ENCODE peak calls at places on chromosomes 3 and 15, in eight cellular contexts. One of them, this sample, is unnamed.

GRCh38 chr3:65126527-65127440 is 439.0 kb upstream of the ADAMTS9 start:
- DNase-seq in astrocyte: peak
- DNase-seq in amygdala: no peak
- DNase-seq in NCI-H774: no peak
- DNase-seq in activated T-cell treated with anti-CD3 and anti-CD28 coated beads, Interleukin-2, amount 50 U/mL, for 72 hours: no peak
- DNase-seq in activated B cell treated with CpG ODN at 0.5 μM for 24 hours: no peak
- DNase-seq in activated effector memory CD4-positive, alpha-beta T cell treated with anti-CD3 and anti-CD28 coated beads, Interleukin-2, amount 50 U/mL, for 16 hours: no peak
- DNase-seq in fibroblast of the aortic adventitia: peak
- DNase-seq in this sample: no peak

GRCh38 chr3:122992138-122992537 is 35.4 kb downstream of the SEMA5B start:
- DNase-seq in astrocyte: no peak
- DNase-seq in amygdala: no peak
- DNase-seq in NCI-H774: no peak
- DNase-seq in activated T-cell treated with anti-CD3 and anti-CD28 coated beads, Interleukin-2, amount 50 U/mL, for 72 hours: no peak
- DNase-seq in activated B cell treated with CpG ODN at 0.5 μM for 24 hours: no peak
- DNase-seq in activated effector memory CD4-positive, alpha-beta T cell treated with anti-CD3 and anti-CD28 coated beads, Interleukin-2, amount 50 U/mL, for 16 hours: no peak
- DNase-seq in fibroblast of the aortic adventitia: no peak
- DNase-seq in this sample: no peak

GRCh38 chr15:67109141-67110034 is 44.0 kb downstream of the SMAD3 start:
- DNase-seq in astrocyte: peak
- DNase-seq in amygdala: no peak
- DNase-seq in NCI-H774: no peak
- DNase-seq in activated T-cell treated with anti-CD3 and anti-CD28 coated beads, Interleukin-2, amount 50 U/mL, for 72 hours: no peak
- DNase-seq in activated B cell treated with CpG ODN at 0.5 μM for 24 hours: peak
- DNase-seq in activated effector memory CD4-positive, alpha-beta T cell treated with anti-CD3 and anti-CD28 coated beads, Interleukin-2, amount 50 U/mL, for 16 hours: no peak
- DNase-seq in fibroblast of the aortic adventitia: peak
- DNase-seq in this sample: no peak

GRCh38 chr3:46558184-46559029 is 7.7 kb downstream of the LRRC2 start:
- DNase-seq in astrocyte: peak
- DNase-seq in amygdala: no peak
- DNase-seq in NCI-H774: peak
- DNase-seq in activated T-cell treated with anti-CD3 and anti-CD28 coated beads, Interleukin-2, amount 50 U/mL, for 72 hours: peak
- DNase-seq in activated B cell treated with CpG ODN at 0.5 μM for 24 hours: peak
- DNase-seq in activated effector memory CD4-positive, alpha-beta T cell treated with anti-CD3 and anti-CD28 coated beads, Interleukin-2, amount 50 U/mL, for 16 hours: peak
- DNase-seq in fibroblast of the aortic adventitia: peak
- DNase-seq in this sample: peak

GRCh38 chr3:189389346-189389745 is 217.6 kb downstream of the TPRG1 start:
- DNase-seq in astrocyte: peak
- DNase-seq in amygdala: no peak
- DNase-seq in NCI-H774: no peak
- DNase-seq in activated T-cell treated with anti-CD3 and anti-CD28 coated beads, Interleukin-2, amount 50 U/mL, for 72 hours: no peak
- DNase-seq in activated B cell treated with CpG ODN at 0.5 μM for 24 hours: no peak
- DNase-seq in activated effector memory CD4-positive, alpha-beta T cell treated with anti-CD3 and anti-CD28 coated beads, Interleukin-2, amount 50 U/mL, for 16 hours: no peak
- DNase-seq in fibroblast of the aortic adventitia: peak
- DNase-seq in this sample: no peak

GRCh38 chr3:150433347-150433746 is 25.2 kb downstream of the TSC22D2 start:
- DNase-seq in astrocyte: no peak
- DNase-seq in amygdala: no peak
- DNase-seq in NCI-H774: no peak
- DNase-seq in activated T-cell treated with anti-CD3 and anti-CD28 coated beads, Interleukin-2, amount 50 U/mL, for 72 hours: no peak
- DNase-seq in activated B cell treated with CpG ODN at 0.5 μM for 24 hours: no peak
- DNase-seq in activated effector memory CD4-positive, alpha-beta T cell treated with anti-CD3 and anti-CD28 coated beads, Interleukin-2, amount 50 U/mL, for 16 hours: no peak
- DNase-seq in fibroblast of the aortic adventitia: no peak
- DNase-seq in this sample: no peak

GRCh38 chr3:189808246-189809007 is 177.2 kb downstream of the TP63 start:
- DNase-seq in astrocyte: no peak
- DNase-seq in amygdala: no peak
- DNase-seq in NCI-H774: no peak
- DNase-seq in activated T-cell treated with anti-CD3 and anti-CD28 coated beads, Interleukin-2, amount 50 U/mL, for 72 hours: no peak
- DNase-seq in activated B cell treated with CpG ODN at 0.5 μM for 24 hours: no peak
- DNase-seq in activated effector memory CD4-positive, alpha-beta T cell treated with anti-CD3 and anti-CD28 coated beads, Interleukin-2, amount 50 U/mL, for 16 hours: no peak
- DNase-seq in fibroblast of the aortic adventitia: no peak
- DNase-seq in this sample: no peak

GRCh38 chr3:71064976-71065763 is 518.4 kb downstream of the FOXP1 start:
- DNase-seq in astrocyte: no peak
- DNase-seq in amygdala: no peak
- DNase-seq in NCI-H774: no peak
- DNase-seq in activated T-cell treated with anti-CD3 and anti-CD28 coated beads, Interleukin-2, amount 50 U/mL, for 72 hours: peak
- DNase-seq in activated B cell treated with CpG ODN at 0.5 μM for 24 hours: peak
- DNase-seq in activated effector memory CD4-positive, alpha-beta T cell treated with anti-CD3 and anti-CD28 coated beads, Interleukin-2, amount 50 U/mL, for 16 hours: peak
- DNase-seq in fibroblast of the aortic adventitia: peak
- DNase-seq in this sample: peak

GRCh38 chr3:141876891-141877561 is 583 bp downstream of the ATP1B3 start:
- DNase-seq in astrocyte: peak
- DNase-seq in amygdala: no peak
- DNase-seq in NCI-H774: peak
- DNase-seq in activated T-cell treated with anti-CD3 and anti-CD28 coated beads, Interleukin-2, amount 50 U/mL, for 72 hours: peak
- DNase-seq in activated B cell treated with CpG ODN at 0.5 μM for 24 hours: peak
- DNase-seq in activated effector memory CD4-positive, alpha-beta T cell treated with anti-CD3 and anti-CD28 coated beads, Interleukin-2, amount 50 U/mL, for 16 hours: peak
- DNase-seq in fibroblast of the aortic adventitia: peak
- DNase-seq in this sample: peak

GRCh38 chr3:125512135-125512920 is 7.7 kb downstream of the SNX4 start:
- DNase-seq in astrocyte: peak
- DNase-seq in amygdala: no peak
- DNase-seq in NCI-H774: no peak
- DNase-seq in activated T-cell treated with anti-CD3 and anti-CD28 coated beads, Interleukin-2, amount 50 U/mL, for 72 hours: peak
- DNase-seq in activated B cell treated with CpG ODN at 0.5 μM for 24 hours: no peak
- DNase-seq in activated effector memory CD4-positive, alpha-beta T cell treated with anti-CD3 and anti-CD28 coated beads, Interleukin-2, amount 50 U/mL, for 16 hours: peak
- DNase-seq in fibroblast of the aortic adventitia: peak
- DNase-seq in this sample: no peak

GRCh38 chr3:139261754-139262632 is 81.8 kb upstream of the MRPS22 start:
- DNase-seq in astrocyte: no peak
- DNase-seq in amygdala: no peak
- DNase-seq in NCI-H774: no peak
- DNase-seq in activated T-cell treated with anti-CD3 and anti-CD28 coated beads, Interleukin-2, amount 50 U/mL, for 72 hours: no peak
- DNase-seq in activated B cell treated with CpG ODN at 0.5 μM for 24 hours: no peak
- DNase-seq in activated effector memory CD4-positive, alpha-beta T cell treated with anti-CD3 and anti-CD28 coated beads, Interleukin-2, amount 50 U/mL, for 16 hours: no peak
- DNase-seq in fibroblast of the aortic adventitia: no peak
- DNase-seq in this sample: peak

GRCh38 chr15:66573719-66574641 is 8.2 kb upstream of the LCTL start:
- DNase-seq in astrocyte: peak
- DNase-seq in amygdala: no peak
- DNase-seq in NCI-H774: no peak
- DNase-seq in activated T-cell treated with anti-CD3 and anti-CD28 coated beads, Interleukin-2, amount 50 U/mL, for 72 hours: no peak
- DNase-seq in activated B cell treated with CpG ODN at 0.5 μM for 24 hours: no peak
- DNase-seq in activated effector memory CD4-positive, alpha-beta T cell treated with anti-CD3 and anti-CD28 coated beads, Interleukin-2, amount 50 U/mL, for 16 hours: no peak
- DNase-seq in fibroblast of the aortic adventitia: peak
- DNase-seq in this sample: no peak

GRCh38 chr3:29285356-29286070 is 4.6 kb downstream of the RBMS3 start:
- DNase-seq in astrocyte: peak
- DNase-seq in amygdala: no peak
- DNase-seq in NCI-H774: no peak
- DNase-seq in activated T-cell treated with anti-CD3 and anti-CD28 coated beads, Interleukin-2, amount 50 U/mL, for 72 hours: no peak
- DNase-seq in activated B cell treated with CpG ODN at 0.5 μM for 24 hours: no peak
- DNase-seq in activated effector memory CD4-positive, alpha-beta T cell treated with anti-CD3 and anti-CD28 coated beads, Interleukin-2, amount 50 U/mL, for 16 hours: no peak
- DNase-seq in fibroblast of the aortic adventitia: peak
- DNase-seq in this sample: no peak

GRCh38 chr3:64443553-64444331 is 218.5 kb upstream of the PRICKLE2 start:
- DNase-seq in astrocyte: peak
- DNase-seq in amygdala: no peak
- DNase-seq in NCI-H774: no peak
- DNase-seq in activated T-cell treated with anti-CD3 and anti-CD28 coated beads, Interleukin-2, amount 50 U/mL, for 72 hours: no peak
- DNase-seq in activated B cell treated with CpG ODN at 0.5 μM for 24 hours: no peak
- DNase-seq in activated effector memory CD4-positive, alpha-beta T cell treated with anti-CD3 and anti-CD28 coated beads, Interleukin-2, amount 50 U/mL, for 16 hours: no peak
- DNase-seq in fibroblast of the aortic adventitia: peak
- DNase-seq in this sample: no peak

GRCh38 chr15:32790352-32790999 is 72.7 kb downstream of the GREM1 start:
- DNase-seq in astrocyte: peak
- DNase-seq in amygdala: no peak
- DNase-seq in NCI-H774: no peak
- DNase-seq in activated T-cell treated with anti-CD3 and anti-CD28 coated beads, Interleukin-2, amount 50 U/mL, for 72 hours: no peak
- DNase-seq in activated B cell treated with CpG ODN at 0.5 μM for 24 hours: no peak
- DNase-seq in activated effector memory CD4-positive, alpha-beta T cell treated with anti-CD3 and anti-CD28 coated beads, Interleukin-2, amount 50 U/mL, for 16 hours: no peak
- DNase-seq in fibroblast of the aortic adventitia: peak
- DNase-seq in this sample: no peak

GRCh38 chr3:126288314-126288713 is 68.9 kb downstream of the KLF15 start:
- DNase-seq in astrocyte: no peak
- DNase-seq in amygdala: no peak
- DNase-seq in NCI-H774: no peak
- DNase-seq in activated T-cell treated with anti-CD3 and anti-CD28 coated beads, Interleukin-2, amount 50 U/mL, for 72 hours: no peak
- DNase-seq in activated B cell treated with CpG ODN at 0.5 μM for 24 hours: no peak
- DNase-seq in activated effector memory CD4-positive, alpha-beta T cell treated with anti-CD3 and anti-CD28 coated beads, Interleukin-2, amount 50 U/mL, for 16 hours: no peak
- DNase-seq in fibroblast of the aortic adventitia: no peak
- DNase-seq in this sample: peak

GRCh38 chr15:77864211-77865105 is 213.1 kb downstream of the TBC1D2B start:
- DNase-seq in astrocyte: no peak
- DNase-seq in amygdala: no peak
- DNase-seq in NCI-H774: no peak
- DNase-seq in activated T-cell treated with anti-CD3 and anti-CD28 coated beads, Interleukin-2, amount 50 U/mL, for 72 hours: no peak
- DNase-seq in activated B cell treated with CpG ODN at 0.5 μM for 24 hours: no peak
- DNase-seq in activated effector memory CD4-positive, alpha-beta T cell treated with anti-CD3 and anti-CD28 coated beads, Interleukin-2, amount 50 U/mL, for 16 hours: peak
- DNase-seq in fibroblast of the aortic adventitia: no peak
- DNase-seq in this sample: peak

GRCh38 chr3:23697416-23697815 is 108.3 kb upstream of the UBE2E1 start:
- DNase-seq in astrocyte: no peak
- DNase-seq in amygdala: no peak
- DNase-seq in NCI-H774: no peak
- DNase-seq in activated T-cell treated with anti-CD3 and anti-CD28 coated beads, Interleukin-2, amount 50 U/mL, for 72 hours: no peak
- DNase-seq in activated B cell treated with CpG ODN at 0.5 μM for 24 hours: no peak
- DNase-seq in activated effector memory CD4-positive, alpha-beta T cell treated with anti-CD3 and anti-CD28 coated beads, Interleukin-2, amount 50 U/mL, for 16 hours: no peak
- DNase-seq in fibroblast of the aortic adventitia: no peak
- DNase-seq in this sample: no peak

GRCh38 chr15:19956124-19956796 is 585.3 kb downstream of the GOLGA6L6 start:
- DNase-seq in astrocyte: no peak
- DNase-seq in amygdala: no peak
- DNase-seq in NCI-H774: no peak
- DNase-seq in activated T-cell treated with anti-CD3 and anti-CD28 coated beads, Interleukin-2, amount 50 U/mL, for 72 hours: no peak
- DNase-seq in activated B cell treated with CpG ODN at 0.5 μM for 24 hours: no peak
- DNase-seq in activated effector memory CD4-positive, alpha-beta T cell treated with anti-CD3 and anti-CD28 coated beads, Interleukin-2, amount 50 U/mL, for 16 hours: no peak
- DNase-seq in fibroblast of the aortic adventitia: no peak
- DNase-seq in this sample: no peak

GRCh38 chr3:23880703-23881339 is 36.0 kb downstream of the NKIRAS1 start:
- DNase-seq in astrocyte: no peak
- DNase-seq in amygdala: no peak
- DNase-seq in NCI-H774: no peak
- DNase-seq in activated T-cell treated with anti-CD3 and anti-CD28 coated beads, Interleukin-2, amount 50 U/mL, for 72 hours: no peak
- DNase-seq in activated B cell treated with CpG ODN at 0.5 μM for 24 hours: no peak
- DNase-seq in activated effector memory CD4-positive, alpha-beta T cell treated with anti-CD3 and anti-CD28 coated beads, Interleukin-2, amount 50 U/mL, for 16 hours: no peak
- DNase-seq in fibroblast of the aortic adventitia: no peak
- DNase-seq in this sample: no peak

GRCh38 chr15:88995449-88995848 is 82.3 kb upstream of the MFGE8 start:
- DNase-seq in astrocyte: no peak
- DNase-seq in amygdala: no peak
- DNase-seq in NCI-H774: no peak
- DNase-seq in activated T-cell treated with anti-CD3 and anti-CD28 coated beads, Interleukin-2, amount 50 U/mL, for 72 hours: no peak
- DNase-seq in activated B cell treated with CpG ODN at 0.5 μM for 24 hours: no peak
- DNase-seq in activated effector memory CD4-positive, alpha-beta T cell treated with anti-CD3 and anti-CD28 coated beads, Interleukin-2, amount 50 U/mL, for 16 hours: peak
- DNase-seq in fibroblast of the aortic adventitia: peak
- DNase-seq in this sample: no peak

GRCh38 chr3:81744366-81744765 is 17.1 kb downstream of the GBE1 start:
- DNase-seq in astrocyte: peak
- DNase-seq in amygdala: no peak
- DNase-seq in NCI-H774: no peak
- DNase-seq in activated T-cell treated with anti-CD3 and anti-CD28 coated beads, Interleukin-2, amount 50 U/mL, for 72 hours: no peak
- DNase-seq in activated B cell treated with CpG ODN at 0.5 μM for 24 hours: no peak
- DNase-seq in activated effector memory CD4-positive, alpha-beta T cell treated with anti-CD3 and anti-CD28 coated beads, Interleukin-2, amount 50 U/mL, for 16 hours: no peak
- DNase-seq in fibroblast of the aortic adventitia: peak
- DNase-seq in this sample: no peak

GRCh38 chr15:41894791-41895463 is 1.1 kb upstream of the SPTBN5 start:
- DNase-seq in astrocyte: peak
- DNase-seq in amygdala: no peak
- DNase-seq in NCI-H774: no peak
- DNase-seq in activated T-cell treated with anti-CD3 and anti-CD28 coated beads, Interleukin-2, amount 50 U/mL, for 72 hours: peak
- DNase-seq in activated B cell treated with CpG ODN at 0.5 μM for 24 hours: peak
- DNase-seq in activated effector memory CD4-positive, alpha-beta T cell treated with anti-CD3 and anti-CD28 coated beads, Interleukin-2, amount 50 U/mL, for 16 hours: peak
- DNase-seq in fibroblast of the aortic adventitia: peak
- DNase-seq in this sample: no peak

GRCh38 chr15:71651750-71652186 is 158.6 kb upstream of the NR2E3 start:
- DNase-seq in astrocyte: peak
- DNase-seq in amygdala: no peak
- DNase-seq in NCI-H774: no peak
- DNase-seq in activated T-cell treated with anti-CD3 and anti-CD28 coated beads, Interleukin-2, amount 50 U/mL, for 72 hours: peak
- DNase-seq in activated B cell treated with CpG ODN at 0.5 μM for 24 hours: no peak
- DNase-seq in activated effector memory CD4-positive, alpha-beta T cell treated with anti-CD3 and anti-CD28 coated beads, Interleukin-2, amount 50 U/mL, for 16 hours: no peak
- DNase-seq in fibroblast of the aortic adventitia: peak
- DNase-seq in this sample: peak

GRCh38 chr3:15307580-15307979 is 24.8 kb downstream of the SH3BP5 start:
- DNase-seq in astrocyte: no peak
- DNase-seq in amygdala: no peak
- DNase-seq in NCI-H774: no peak
- DNase-seq in activated T-cell treated with anti-CD3 and anti-CD28 coated beads, Interleukin-2, amount 50 U/mL, for 72 hours: no peak
- DNase-seq in activated B cell treated with CpG ODN at 0.5 μM for 24 hours: no peak
- DNase-seq in activated effector memory CD4-positive, alpha-beta T cell treated with anti-CD3 and anti-CD28 coated beads, Interleukin-2, amount 50 U/mL, for 16 hours: no peak
- DNase-seq in fibroblast of the aortic adventitia: no peak
- DNase-seq in this sample: no peak

GRCh38 chr3:52827441-52827840 is 3.0 kb downstream of the ITIH4 start:
- DNase-seq in astrocyte: peak
- DNase-seq in amygdala: no peak
- DNase-seq in NCI-H774: no peak
- DNase-seq in activated T-cell treated with anti-CD3 and anti-CD28 coated beads, Interleukin-2, amount 50 U/mL, for 72 hours: no peak
- DNase-seq in activated B cell treated with CpG ODN at 0.5 μM for 24 hours: no peak
- DNase-seq in activated effector memory CD4-positive, alpha-beta T cell treated with anti-CD3 and anti-CD28 coated beads, Interleukin-2, amount 50 U/mL, for 16 hours: no peak
- DNase-seq in fibroblast of the aortic adventitia: peak
- DNase-seq in this sample: no peak

GRCh38 chr3:100463002-100463401 is 29.4 kb upstream of the TMEM45A start:
- DNase-seq in astrocyte: peak
- DNase-seq in amygdala: no peak
- DNase-seq in NCI-H774: peak
- DNase-seq in activated T-cell treated with anti-CD3 and anti-CD28 coated beads, Interleukin-2, amount 50 U/mL, for 72 hours: peak
- DNase-seq in activated B cell treated with CpG ODN at 0.5 μM for 24 hours: no peak
- DNase-seq in activated effector memory CD4-positive, alpha-beta T cell treated with anti-CD3 and anti-CD28 coated beads, Interleukin-2, amount 50 U/mL, for 16 hours: no peak
- DNase-seq in fibroblast of the aortic adventitia: peak
- DNase-seq in this sample: no peak

GRCh38 chr3:53846134-53846850 is at the start of the genes CHDH and IL17RB:
- DNase-seq in astrocyte: no peak
- DNase-seq in amygdala: no peak
- DNase-seq in NCI-H774: peak
- DNase-seq in activated T-cell treated with anti-CD3 and anti-CD28 coated beads, Interleukin-2, amount 50 U/mL, for 72 hours: peak
- DNase-seq in activated B cell treated with CpG ODN at 0.5 μM for 24 hours: peak
- DNase-seq in activated effector memory CD4-positive, alpha-beta T cell treated with anti-CD3 and anti-CD28 coated beads, Interleukin-2, amount 50 U/mL, for 16 hours: no peak
- DNase-seq in fibroblast of the aortic adventitia: no peak
- DNase-seq in this sample: peak

GRCh38 chr15:48925714-48926223 is 38.0 kb downstream of the SHC4 start:
- DNase-seq in astrocyte: peak
- DNase-seq in amygdala: no peak
- DNase-seq in NCI-H774: no peak
- DNase-seq in activated T-cell treated with anti-CD3 and anti-CD28 coated beads, Interleukin-2, amount 50 U/mL, for 72 hours: peak
- DNase-seq in activated B cell treated with CpG ODN at 0.5 μM for 24 hours: no peak
- DNase-seq in activated effector memory CD4-positive, alpha-beta T cell treated with anti-CD3 and anti-CD28 coated beads, Interleukin-2, amount 50 U/mL, for 16 hours: no peak
- DNase-seq in fibroblast of the aortic adventitia: peak
- DNase-seq in this sample: no peak

GRCh38 chr3:184241447-184242296 is 7.1 kb downstream of the ALG3 start:
- DNase-seq in astrocyte: no peak
- DNase-seq in amygdala: no peak
- DNase-seq in NCI-H774: peak
- DNase-seq in activated T-cell treated with anti-CD3 and anti-CD28 coated beads, Interleukin-2, amount 50 U/mL, for 72 hours: no peak
- DNase-seq in activated B cell treated with CpG ODN at 0.5 μM for 24 hours: no peak
- DNase-seq in activated effector memory CD4-positive, alpha-beta T cell treated with anti-CD3 and anti-CD28 coated beads, Interleukin-2, amount 50 U/mL, for 16 hours: no peak
- DNase-seq in fibroblast of the aortic adventitia: peak
- DNase-seq in this sample: no peak

GRCh38 chr3:14552041-14552648 is 12.0 kb upstream of the GRIP2 start:
- DNase-seq in astrocyte: no peak
- DNase-seq in amygdala: no peak
- DNase-seq in NCI-H774: no peak
- DNase-seq in activated T-cell treated with anti-CD3 and anti-CD28 coated beads, Interleukin-2, amount 50 U/mL, for 72 hours: no peak
- DNase-seq in activated B cell treated with CpG ODN at 0.5 μM for 24 hours: no peak
- DNase-seq in activated effector memory CD4-positive, alpha-beta T cell treated with anti-CD3 and anti-CD28 coated beads, Interleukin-2, amount 50 U/mL, for 16 hours: no peak
- DNase-seq in fibroblast of the aortic adventitia: no peak
- DNase-seq in this sample: no peak

GRCh38 chr15:62928242-62928995 is 114.1 kb upstream of the TPM1 start:
- DNase-seq in astrocyte: peak
- DNase-seq in amygdala: no peak
- DNase-seq in NCI-H774: no peak
- DNase-seq in activated T-cell treated with anti-CD3 and anti-CD28 coated beads, Interleukin-2, amount 50 U/mL, for 72 hours: no peak
- DNase-seq in activated B cell treated with CpG ODN at 0.5 μM for 24 hours: no peak
- DNase-seq in activated effector memory CD4-positive, alpha-beta T cell treated with anti-CD3 and anti-CD28 coated beads, Interleukin-2, amount 50 U/mL, for 16 hours: no peak
- DNase-seq in fibroblast of the aortic adventitia: peak
- DNase-seq in this sample: no peak

GRCh38 chr3:187288176-187288893 is 3.2 kb downstream of the MASP1 start:
- DNase-seq in astrocyte: no peak
- DNase-seq in amygdala: no peak
- DNase-seq in NCI-H774: no peak
- DNase-seq in activated T-cell treated with anti-CD3 and anti-CD28 coated beads, Interleukin-2, amount 50 U/mL, for 72 hours: no peak
- DNase-seq in activated B cell treated with CpG ODN at 0.5 μM for 24 hours: no peak
- DNase-seq in activated effector memory CD4-positive, alpha-beta T cell treated with anti-CD3 and anti-CD28 coated beads, Interleukin-2, amount 50 U/mL, for 16 hours: no peak
- DNase-seq in fibroblast of the aortic adventitia: no peak
- DNase-seq in this sample: no peak

This sample was measured in ecto neural progenitor cell.